ENCODE peak calls at places on chromosome 14, in ten cellular contexts. U, L, G, H, I, F, N, Q, X and J are unnamed samples.

GRCh38 chr14:101130861-101131260 is 227.3 kb upstream of the RTL1 start:
- DNase-seq in U (peak; percentile 26), L (no peak), G (no peak), H (no peak), I (no peak), F (no peak), N (no peak), Q (peak; percentile 22), X (no peak), J (no peak)

GRCh38 chr14:51093371-51094281 is 1.3 kb downstream of the TRIM9 start:
- DNase-seq in U (no peak), L (no peak), G (peak; percentile 44), H (peak; percentile 33), I (peak; percentile 52), F (peak; percentile 57), N (peak; percentile 35), Q (peak; percentile 80), X (no peak), J (no peak)

GRCh38 chr14:75286313-75286712 is 7.7 kb downstream of the FOS start:
- DNase-seq in U (no peak), L (no peak), G (no peak), H (no peak), I (no peak), F (no peak), N (no peak), Q (peak; percentile 28), X (no peak), J (no peak)

GRCh38 chr14:21917699-21918436 is 244.2 kb upstream of the OR4E1 start:
- DNase-seq in U (no peak), L (no peak), G (no peak), H (no peak), I (peak; percentile 52), F (peak; percentile 69), N (peak; percentile 30), Q (peak; percentile 11), X (no peak), J (peak; percentile 27)

GRCh38 chr14:23492618-23493272 is 23.2 kb downstream of the NGDN start:
- DNase-seq in U (no peak), L (no peak), G (no peak), H (no peak), I (no peak), F (no peak), N (no peak), Q (no peak), X (no peak), J (no peak)

GRCh38 chr14:64421166-64421565 is 33.0 kb downstream of the MTHFD1 start:
- DNase-seq in U (no peak), L (no peak), G (no peak), H (no peak), I (no peak), F (no peak), N (peak; percentile 40), Q (no peak), X (no peak), J (no peak)

GRCh38 chr14:20631821-20632389 is 9.6 kb downstream of the OR6S1 start:
- DNase-seq in U (peak; percentile 64), L (no peak), G (peak; percentile 67), H (peak; percentile 73), I (peak; percentile 80), F (no peak), N (peak; percentile 64), Q (peak; percentile 34), X (peak; percentile 78), J (no peak)

GRCh38 chr14:52609445-52610044 is 56.9 kb downstream of the GPR137C start:
- DNase-seq in U (no peak), L (no peak), G (no peak), H (no peak), I (no peak), F (no peak), N (no peak), Q (no peak), X (no peak), J (no peak)

GRCh38 chr14:53953828-53954550 is 2.6 kb downstream of the BMP4 start:
- DNase-seq in U (peak; percentile 59), L (no peak), G (peak; percentile 48), H (peak; percentile 49), I (peak; percentile 44), F (no peak), N (peak; percentile 52), Q (peak; percentile 46), X (peak; percentile 64), J (no peak)

GRCh38 chr14:79544671-79545070 is 666.6 kb downstream of the DIO2 start:
- DNase-seq in U (no peak), L (no peak), G (no peak), H (no peak), I (no peak), F (no peak), N (no peak), Q (no peak), X (no peak), J (no peak)

GRCh38 chr14:100015251-100015655 is 50.0 kb upstream of the EVL start:
- DNase-seq in U (no peak), L (no peak), G (no peak), H (no peak), I (no peak), F (no peak), N (no peak), Q (no peak), X (no peak), J (no peak)

GRCh38 chr14:80100681-80101080 is 110.6 kb downstream of the DIO2 start:
- DNase-seq in U (no peak), L (no peak), G (no peak), H (no peak), I (no peak), F (no peak), N (no peak), Q (no peak), X (no peak), J (no peak)

GRCh38 chr14:80202888-80203562 is 8.3 kb downstream of the DIO2 start:
- DNase-seq in U (no peak), L (peak; percentile 55), G (no peak), H (no peak), I (no peak), F (no peak), N (no peak), Q (peak; percentile 20), X (no peak), J (peak; percentile 71)

DNA sequence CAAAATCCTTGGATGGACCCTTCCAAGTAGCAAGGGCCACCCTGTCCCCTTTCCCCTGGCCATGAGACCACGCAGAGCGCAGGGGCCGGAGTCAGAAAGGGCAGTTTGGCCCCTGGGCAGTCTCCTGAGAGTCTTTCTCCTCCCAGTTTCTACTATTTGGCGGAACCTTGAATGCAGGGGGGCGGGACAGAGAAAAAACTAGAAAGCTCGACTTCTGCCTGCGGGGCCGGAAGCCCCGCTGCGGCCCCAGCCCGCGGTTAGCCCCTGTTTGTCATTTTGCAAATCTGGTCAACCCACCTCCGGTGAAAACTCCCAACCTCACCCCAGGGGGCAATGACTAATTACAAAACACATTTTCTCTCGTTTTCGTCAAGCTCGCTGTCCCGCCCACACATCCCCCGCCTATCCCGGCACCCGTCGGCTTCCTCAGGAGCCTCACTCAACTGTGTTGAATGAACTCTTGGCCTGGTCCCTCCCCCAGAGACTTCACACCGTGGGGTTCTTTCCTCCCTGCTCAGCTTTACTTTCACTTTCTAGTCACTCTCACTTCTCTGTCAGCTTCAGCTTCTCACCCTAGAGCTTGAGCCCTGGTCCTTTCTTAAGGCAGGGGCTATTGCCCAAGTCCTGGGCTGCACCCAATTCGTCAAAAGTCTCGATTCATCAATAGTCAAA is 66.7 kb downstream of the IRF2BPL start:
- DNase-seq in U (peak; percentile 93), L (peak; percentile 100), G (peak; percentile 84), H (peak; percentile 94), I (peak; percentile 86), F (peak; percentile 87), N (peak; percentile 97), Q (no peak), X (peak; percentile 82), J (peak; percentile 99)
- H3K4me3 ChIP-seq in U (peak overlapping the region; percentile 53), L (peak overlapping the region; percentile 6), G (peak overlapping the region; percentile 32), H (peak overlapping the region; percentile 37), I (no peak overlapping the region), F (peak overlapping the region; percentile 82), N (peak overlapping the region; percentile 7), Q (peak overlapping the region; percentile 14), X (peak overlapping the region; percentile 51), J (no peak overlapping the region)

GRCh38 chr14:84864582-84865271 is 665.2 kb upstream of the FLRT2 start:
- DNase-seq in U (no peak), L (no peak), G (no peak), H (no peak), I (no peak), F (no peak), N (no peak), Q (no peak), X (no peak), J (no peak)
- H3K9me3 ChIP-seq in U (no peaks in the 10 kb centered on the region), L (no peaks in the 10 kb centered on the region), G (no peaks in the 10 kb centered on the region), H (no peaks in the 10 kb centered on the region), I (no peaks in the 10 kb centered on the region), F (no peaks in the 10 kb centered on the region), N (no peaks in the 10 kb centered on the region), Q (no peaks in the 10 kb centered on the region), X (no peaks in the 10 kb centered on the region), J (no peaks in the 10 kb centered on the region)

DNA sequence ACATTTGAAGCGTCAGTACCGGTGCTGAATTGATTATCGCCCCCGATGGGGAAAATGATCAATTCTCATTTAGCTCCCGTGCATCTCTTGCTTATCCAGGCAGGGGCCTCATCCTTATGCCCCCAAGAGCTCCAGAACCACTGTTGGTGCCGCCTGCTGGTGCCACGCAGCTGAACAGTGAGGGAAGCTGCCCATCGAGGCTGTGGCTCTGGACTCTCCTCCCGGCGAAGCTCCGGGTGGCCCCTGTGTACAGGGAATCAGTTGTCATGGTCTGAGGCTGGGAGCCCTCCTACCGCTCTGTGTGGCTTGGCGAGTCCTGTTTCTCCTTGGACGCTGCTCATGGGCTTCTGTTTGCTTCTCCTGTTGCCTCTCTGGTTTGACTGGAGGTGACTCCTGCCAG is 4.7 kb downstream of the KIF26A start:
- DNase-seq in U (no peak), L (no peak), G (no peak), H (no peak), I (peak; percentile 4), F (no peak), N (no peak), Q (peak; percentile 14), X (no peak), J (no peak)
- H3K4me1 ChIP-seq in U (peaks cover 2% of the 10 kb centered on the region), L (peaks cover 17% of the 10 kb centered on the region), G (no peaks in the 10 kb centered on the region), H (peaks cover 2% of the 10 kb centered on the region), I (peaks cover 25% of the 10 kb centered on the region), F (no peaks in the 10 kb centered on the region), N (peaks cover 2% of the 10 kb centered on the region), Q (peaks cover 89% of the 10 kb centered on the region), X (peaks cover 12% of the 10 kb centered on the region), J (peaks cover 11% of the 10 kb centered on the region)

GRCh38 chr14:102829106-102829505 is 51.9 kb downstream of the TRAF3 start:
- DNase-seq in U (no peak), L (no peak), G (no peak), H (no peak), I (no peak), F (no peak), N (no peak), Q (no peak), X (no peak), J (no peak)

GRCh38 chr14:102826751-102827675 is 49.8 kb downstream of the TRAF3 start:
- DNase-seq in U (no peak), L (no peak), G (no peak), H (no peak), I (no peak), F (no peak), N (no peak), Q (no peak), X (no peak), J (no peak)

GRCh38 chr14:102827716-102828115 is 50.5 kb downstream of the TRAF3 start:
- DNase-seq in U (no peak), L (no peak), G (no peak), H (no peak), I (peak; percentile 25), F (no peak), N (no peak), Q (no peak), X (no peak), J (no peak)

GRCh38 chr14:102826161-102826560 is 48.9 kb downstream of the TRAF3 start:
- DNase-seq in U (no peak), L (no peak), G (no peak), H (no peak), I (no peak), F (no peak), N (no peak), Q (no peak), X (no peak), J (no peak)

GRCh38 chr14:102828201-102828600 is 51.0 kb downstream of the TRAF3 start:
- DNase-seq in U (no peak), L (no peak), G (no peak), H (no peak), I (no peak), F (no peak), N (no peak), Q (no peak), X (no peak), J (no peak)
- H3K4me3 ChIP-seq in U (peak overlapping the region; percentile 17), L (no peak overlapping the region), G (no peak overlapping the region), H (peak overlapping the region; percentile 7), I (no peak overlapping the region), F (no peak overlapping the region), N (peak overlapping the region; percentile 20), Q (no peak overlapping the region), X (no peak overlapping the region), J (no peak overlapping the region)